ENCODE peak calls at places on chromosome 2, in nine cellular contexts. S is T47D; O is endothelial cell of umbilical vein; A is KG1; F is cardiac fibroblast; Z is stimulated activated CD4-positive, alpha-beta T cell treated with anti-CD3 and anti-CD28 coated beads, Interleukin-1b, Interleukin-23, amount 100 ng/mL, for 1 hour; G is choroid plexus epithelial cell; M is Calu3; U is A172. D is an unnamed sample.

GRCh38 chr2:88329815-88330603 is 122.5 kb downstream of the FOXI3 start:
- DNase-seq in S (peak; percentile 10), O (no peak), A (no peak), F (no peak), Z (no peak), G (peak; percentile 26), M (peak; percentile 83), U (peak; percentile 61), D (no peak)

GRCh38 chr2:223306371-223306770 is 254.4 kb downstream of the KCNE4 start:
- DNase-seq in S (no peak), O (peak; percentile 12), A (no peak), F (peak; percentile 46), Z (no peak), G (peak; percentile 77), M (peak; percentile 9), U (peak; percentile 41), D (no peak)

GRCh38 chr2:15782009-15782751 is 158.2 kb upstream of the MYCN start:
- DNase-seq in S (no peak), O (no peak), A (no peak), F (peak; percentile 10), Z (no peak), G (no peak), M (no peak), U (no peak), D (no peak)

GRCh38 chr2:99926986-99927385 is 215.4 kb downstream of the AFF3 start:
- DNase-seq in S (no peak), O (no peak), A (no peak), F (no peak), Z (no peak), G (peak; percentile 9), M (no peak), U (no peak), D (no peak)

GRCh38 chr2:159905901-159906300 is 107.9 kb upstream of the CD302 start:
- DNase-seq in S (no peak), O (no peak), A (no peak), F (no peak), Z (no peak), G (no peak), M (no peak), U (no peak), D (no peak)

GRCh38 chr2:196206804-196207203 is 35.4 kb upstream of the STK17B start:
- DNase-seq in S (peak; percentile 47), O (peak; percentile 12), A (no peak), F (no peak), Z (no peak), G (peak; percentile 26), M (no peak), U (no peak), D (no peak)

GRCh38 chr2:57728691-57729090 is 317.9 kb upstream of the VRK2 start:
- DNase-seq in S (no peak), O (no peak), A (no peak), F (no peak), Z (no peak), G (no peak), M (no peak), U (no peak), D (no peak)

GRCh38 chr2:16738361-16739225 is 73.0 kb upstream of the CYRIA start:
- DNase-seq in S (no peak), O (no peak), A (no peak), F (no peak), Z (no peak), G (no peak), M (no peak), U (no peak), D (no peak)

GRCh38 chr2:57497489-57498096 is 549.0 kb upstream of the VRK2 start:
- DNase-seq in S (peak; percentile 65), O (peak; percentile 61), A (peak; percentile 13), F (peak; percentile 64), Z (no peak), G (peak; percentile 75), M (peak; percentile 64), U (peak; percentile 50), D (no peak)

GRCh38 chr2:160221391-160222276 is 21.6 kb upstream of the ITGB6 start:
- DNase-seq in S (peak; percentile 88), O (peak; percentile 38), A (no peak), F (peak; percentile 81), Z (no peak), G (peak; percentile 62), M (peak; percentile 67), U (peak; percentile 67), D (no peak)

GRCh38 chr2:155145758-155146229 is 447.3 kb downstream of the KCNJ3 start:
- DNase-seq in S (no peak), O (no peak), A (no peak), F (no peak), Z (no peak), G (no peak), M (no peak), U (no peak), D (no peak)

GRCh38 chr2:84386326-84386995 is 72.6 kb downstream of the SUCLG1 start:
- DNase-seq in S (no peak), O (no peak), A (no peak), F (no peak), Z (no peak), G (no peak), M (no peak), U (no peak), D (no peak)

GRCh38 chr2:203301667-203302066 is 26.5 kb upstream of the ABI2 start:
- DNase-seq in S (no peak), O (no peak), A (no peak), F (no peak), Z (no peak), G (no peak), M (no peak), U (no peak), D (no peak)

GRCh38 chr2:26469092-26469710 is 8.7 kb downstream of the OTOF start:
- DNase-seq in S (peak; percentile 24), O (peak; percentile 61), A (peak; percentile 95), F (peak; percentile 58), Z (peak; percentile 38), G (peak; percentile 86), M (peak; percentile 72), U (peak; percentile 55), D (no peak)

GRCh38 chr2:14633451-14634211 is 1.1 kb downstream of the LRATD1 start:
- DNase-seq in S (no peak), O (no peak), A (no peak), F (no peak), Z (no peak), G (no peak), M (peak; percentile 6), U (no peak), D (no peak)

GRCh38 chr2:6911721-6912120 is 5.5 kb upstream of the RNF144A start:
- DNase-seq in S (no peak), O (no peak), A (no peak), F (no peak), Z (no peak), G (no peak), M (no peak), U (no peak), D (no peak)

GRCh38 chr2:144801766-144802165 is 281.8 kb upstream of the ZEB2 start:
- DNase-seq in S (no peak), O (peak; percentile 77), A (no peak), F (peak; percentile 68), Z (no peak), G (peak; percentile 72), M (no peak), U (peak; percentile 84), D (no peak)

GRCh38 chr2:229852565-229852964 is 69.2 kb downstream of the TRIP12 start:
- DNase-seq in S (no peak), O (peak; percentile 97), A (peak; percentile 15), F (peak; percentile 85), Z (no peak), G (peak; percentile 82), M (no peak), U (no peak), D (no peak)

GRCh38 chr2:39845460-39846146 is 66.5 kb upstream of the THUMPD2 start:
- DNase-seq in S (peak; percentile 23), O (no peak), A (no peak), F (no peak), Z (no peak), G (no peak), M (peak; percentile 57), U (peak; percentile 13), D (no peak)

GRCh38 chr2:219477815-219478214 is 20.9 kb upstream of the GMPPA start:
- DNase-seq in S (no peak), O (no peak), A (no peak), F (no peak), Z (no peak), G (no peak), M (no peak), U (no peak), D (no peak)

GRCh38 chr2:209512951-209513350 is 89.1 kb downstream of the MAP2 start:
- DNase-seq in S (no peak), O (no peak), A (no peak), F (peak; percentile 32), Z (no peak), G (no peak), M (no peak), U (no peak), D (no peak)

GRCh38 chr2:28997847-28998735 is 17.0 kb downstream of the TOGARAM2 start:
- DNase-seq in S (no peak), O (no peak), A (no peak), F (no peak), Z (no peak), G (no peak), M (no peak), U (no peak), D (no peak)

GRCh38 chr2:61057562-61057961 is 8.1 kb upstream of the SANBR start:
- DNase-seq in S (no peak), O (no peak), A (no peak), F (no peak), Z (no peak), G (no peak), M (no peak), U (no peak), D (no peak)

GRCh38 chr2:219205981-219206441 is 571 bp upstream of the ZFAND2B start:
- DNase-seq in S (no peak), O (no peak), A (no peak), F (no peak), Z (no peak), G (no peak), M (no peak), U (no peak), D (no peak)

GRCh38 chr2:9256570-9257043 is 50.0 kb downstream of the ASAP2 start:
- DNase-seq in S (peak; percentile 10), O (peak; percentile 58), A (no peak), F (no peak), Z (no peak), G (no peak), M (no peak), U (peak; percentile 10), D (no peak)

GRCh38 chr2:135960598-135961551 is 24.6 kb downstream of the DARS1 start:
- DNase-seq in S (peak; percentile 33), O (peak; percentile 69), A (no peak), F (peak; percentile 67), Z (no peak), G (peak; percentile 53), M (no peak), U (no peak), D (no peak)

GRCh38 chr2:108925735-108926134 is 63.3 kb downstream of the EDAR start:
- DNase-seq in S (no peak), O (no peak), A (no peak), F (no peak), Z (no peak), G (no peak), M (no peak), U (no peak), D (no peak)

GRCh38 chr2:29697715-29698114 is 223.7 kb downstream of the ALK start:
- DNase-seq in S (no peak), O (no peak), A (no peak), F (no peak), Z (no peak), G (no peak), M (no peak), U (no peak), D (no peak)

GRCh38 chr2:226424971-226425370 is 374.6 kb downstream of the IRS1 start:
- DNase-seq in S (no peak), O (no peak), A (no peak), F (no peak), Z (no peak), G (no peak), M (no peak), U (no peak), D (no peak)

GRCh38 chr2:112924348-112924747 is 13.4 kb downstream of the IL37 start:
- DNase-seq in S (no peak), O (no peak), A (no peak), F (no peak), Z (no peak), G (no peak), M (no peak), U (no peak), D (no peak)

GRCh38 chr2:230043025-230043424 is 25.7 kb downstream of the SLC16A14 start:
- DNase-seq in S (no peak), O (no peak), A (no peak), F (no peak), Z (no peak), G (no peak), M (no peak), U (no peak), D (no peak)

D was measured in GOT3.